ENCODE peak calls at places on chromosomes 11 and 22, in six cellular contexts. Z is brain microvascular endothelial cell, G is iris pigment epithelial cell, H is choroid plexus epithelial cell, J is Caco-2, M is MCF 10A. E is an unnamed sample.
A peak's percentile ranks its signal among the peaks of the same experiment; 100 is the strongest.

GRCh38 chr11:125069796-125070195 is 6.7 kb downstream of the SLC37A2 start:
- DNase-seq in Z (no peak), G (no peak), H (no peak), J (no peak), M (peak; percentile 36), E (no peak)

GRCh38 chr11:18455686-18456372 is at the start of gene LDHAL6A:
- DNase-seq in Z (no peak), G (no peak), H (no peak), J (no peak), M (no peak), E (no peak)

GRCh38 chr11:27700351-27701261 is at the start of gene BDNF:
- DNase-seq in Z (no peak), G (peak; percentile 73), H (peak; percentile 58), J (peak; percentile 53), M (peak; percentile 50), E (peak; percentile 59)

GRCh38 chr11:71384561-71384960 is 63.6 kb downstream of the DHCR7 start:
- DNase-seq in Z (no peak), G (no peak), H (no peak), J (peak; percentile 33), M (no peak), E (no peak)

GRCh38 chr11:66720223-66720898 is 8.7 kb downstream of the SPTBN2 start:
- DNase-seq in Z (peak; percentile 47), G (peak; percentile 75), H (peak; percentile 26), J (peak; percentile 34), M (peak; percentile 93), E (peak; percentile 81)

GRCh38 chr22:25718109-25718830 is 23.7 kb upstream of the MYO18B start:
- DNase-seq in Z (no peak), G (no peak), H (no peak), J (no peak), M (no peak), E (no peak)

GRCh38 chr11:107696140-107696539 is 15.7 kb downstream of the SLN start:
- DNase-seq in Z (peak; percentile 84), G (peak; percentile 88), H (peak; percentile 90), J (no peak), M (peak; percentile 83), E (peak; percentile 91)

GRCh38 chr22:39351689-39352214 is 2.0 kb downstream of the SYNGR1 start:
- DNase-seq in Z (peak; percentile 62), G (peak; percentile 44), H (peak; percentile 66), J (no peak), M (no peak), E (peak; percentile 79)

GRCh38 chr11:77724639-77725038 is 87.0 kb upstream of the CLNS1A start:
- DNase-seq in Z (no peak), G (no peak), H (peak; percentile 4), J (no peak), M (no peak), E (no peak)

GRCh38 chr11:2844116-2844515 is 41.5 kb downstream of the CDKN1C start:
- DNase-seq in Z (no peak), G (no peak), H (no peak), J (no peak), M (no peak), E (no peak)

E was measured in astrocyte of the spinal cord.